ENCODE peak calls at places on chromosomes 12 and 14, in seven cellular contexts. R, S, F, T, Q, J and L are unnamed samples.

GRCh38 chr14:24274101-24274543 is 2.7 kb upstream of the RABGGTA start:
- DNase-seq in J (no peak), Q (no peak), R (no peak), S (no peak), F (peak), T (peak), L (no peak)

GRCh38 chr14:21104448-21105060 is 3.7 kb downstream of the TMEM253 start:
- DNase-seq in T (peak), F (peak), R (peak), S (peak), J (peak), Q (peak), L (peak)

GRCh38 chr12:25518512-25518911 is 34.6 kb downstream of the LMNTD1 start:
- DNase-seq in J (no peak), Q (no peak), R (no peak), T (no peak), S (no peak), F (peak), L (peak)

GRCh38 chr12:103783744-103784664 is 57.0 kb downstream of the NT5DC3 start:
- DNase-seq in R (no peak), S (no peak), F (no peak), T (no peak), Q (no peak), J (no peak), L (no peak)

GRCh38 chr12:26198742-26199141 is 3.4 kb downstream of the SSPN start:
- DNase-seq in S (peak), F (peak), J (no peak), R (peak), Q (peak), T (no peak), L (peak)

GRCh38 chr14:61476105-61476736 is 154.8 kb downstream of the PRKCH start:
- DNase-seq in F (no peak), R (no peak), Q (no peak), T (no peak), S (no peak), J (no peak), L (no peak)

GRCh38 chr14:68627868-68628604 is 164.8 kb downstream of the ZFP36L1 start:
- DNase-seq in F (no peak), S (peak), J (no peak), Q (peak), T (peak), R (no peak), L (no peak)

GRCh38 chr14:104730504-104730903 is 6.5 kb downstream of the ADSS1 start:
- DNase-seq in F (no peak), S (no peak), Q (no peak), J (no peak), T (no peak), R (no peak), L (no peak)

GRCh38 chr14:69818760-69819191 is 21.7 kb upstream of the SLC10A1 start:
- DNase-seq in Q (no peak), R (peak), F (peak), J (peak), S (no peak), T (peak), L (peak)

GRCh38 chr12:62640910-62641448 is 174.4 kb downstream of the MON2 start:
- DNase-seq in T (no peak), Q (no peak), S (no peak), F (peak), J (peak), R (peak), L (peak)

GRCh38 chr14:91223028-91223783 is 21.3 kb downstream of the GPR68 start:
- DNase-seq in F (no peak), J (no peak), S (no peak), R (no peak), Q (no peak), T (no peak), L (no peak)

GRCh38 chr12:53564276-53564675 is 57.0 kb upstream of the NPFF start:
- DNase-seq in Q (no peak), F (no peak), S (no peak), T (no peak), R (no peak), J (no peak), L (no peak)

GRCh38 chr14:99604766-99605298 is 825 bp upstream of the CCDC85C start:
- DNase-seq in S (no peak), T (peak), F (peak), Q (no peak), R (peak), J (peak), L (no peak)

GRCh38 chr12:27607611-27608010 is 83.6 kb downstream of the PPFIBP1 start:
- DNase-seq in R (no peak), T (no peak), F (no peak), S (no peak), J (no peak), Q (no peak), L (no peak)

GRCh38 chr14:64089920-64090319 is 204.3 kb downstream of the ESR2 start:
- DNase-seq in S (no peak), R (peak), J (no peak), Q (no peak), F (peak), T (peak), L (peak)

GRCh38 chr14:83184531-83184930 is 1650.9 kb upstream of the SEL1L start:
- DNase-seq in T (no peak), F (no peak), S (no peak), Q (no peak), J (no peak), R (no peak), L (no peak)

GRCh38 chr14:20973501-20973900 is 16.3 kb upstream of the METTL17 start:
- DNase-seq in T (no peak), Q (no peak), F (no peak), J (no peak), R (no peak), S (no peak), L (no peak)

GRCh38 chr14:21891921-21892320 is 218.3 kb upstream of the OR4E1 start:
- DNase-seq in R (no peak), T (no peak), Q (no peak), S (no peak), F (no peak), J (no peak), L (no peak)

GRCh38 chr12:109833307-109834189 is at the start of gene TRPV4:
- DNase-seq in Q (peak), F (peak), S (no peak), J (no peak), R (peak), T (peak), L (peak)
- H3K4me3 ChIP-seq in Q (peak), F (peak), S (peak), J (no peak), R (peak), T (peak), L (peak)

GRCh38 chr12:102551186-102551585 is 70.8 kb upstream of the IGF1 start:
- DNase-seq in Q (no peak), R (no peak), S (no peak), F (no peak), J (no peak), T (no peak), L (no peak)
- TF ChIP-seq CTCF in Q (no peak), R (no peak), S (no peak), F (no peak), J (no peak), T (no peak), L (no peak)

GRCh38 chr14:59280961-59281360 is 92.5 kb downstream of the DAAM1 start:
- DNase-seq in J (no peak), Q (no peak), T (no peak), F (no peak), R (no peak), S (no peak), L (no peak)
- H3K4me3 ChIP-seq in J (no peak), Q (no peak), T (no peak), F (no peak), R (no peak), S (no peak), L (no peak)

GRCh38 chr12:114186241-114187002 is 219.5 kb downstream of the TBX5 start:
- DNase-seq in F (no peak), J (no peak), Q (no peak), T (peak), S (no peak), R (no peak), L (no peak)
- TF ChIP-seq CTCF in F (no peak), J (no peak), Q (no peak), T (no peak), S (no peak), R (no peak), L (no peak)

GRCh38 chr12:57543666-57544065 is 3.3 kb downstream of the DCTN2 start:
- DNase-seq in S (no peak), F (peak), J (no peak), Q (no peak), T (no peak), R (no peak), L (peak)

GRCh38 chr12:57536597-57536942 is 10.4 kb downstream of the DCTN2 start:
- DNase-seq in T (no peak), J (no peak), F (no peak), R (no peak), Q (no peak), S (no peak), L (no peak)

GRCh38 chr12:57541717-57542116 is 5.3 kb downstream of the DCTN2 start:
- DNase-seq in T (no peak), S (no peak), Q (no peak), J (no peak), F (no peak), R (no peak), L (no peak)

GRCh38 chr12:57539134-57539768 is 7.7 kb downstream of the DCTN2 start:
- DNase-seq in S (no peak), J (no peak), F (no peak), T (no peak), Q (no peak), R (no peak), L (no peak)

DNA sequence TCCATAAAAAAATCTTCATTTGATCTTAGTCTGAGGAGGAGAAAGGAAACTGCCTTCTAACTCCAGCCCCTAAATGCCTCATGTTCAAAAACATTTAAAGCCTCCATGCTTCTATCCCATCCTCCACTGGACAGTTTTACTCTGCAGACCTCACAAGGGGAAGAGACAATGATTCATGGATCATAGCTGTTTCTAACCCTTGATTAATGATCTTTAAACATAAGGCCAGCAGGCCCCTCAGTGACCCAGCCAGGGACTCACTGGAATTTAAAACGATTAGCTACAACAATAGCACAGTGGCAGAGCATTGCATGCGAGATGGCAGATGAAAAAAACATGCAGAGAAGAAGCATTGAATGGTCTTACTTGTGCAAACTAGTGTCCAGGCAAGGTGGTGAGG is 6.0 kb downstream of the DCTN2 start:
- DNase-seq in S (no peak), T (no peak), F (no peak), J (no peak), Q (no peak), R (no peak), L (no peak)
- H3K4me3 ChIP-seq in S (no peak), T (no peak), F (no peak), J (no peak), Q (no peak), R (no peak), L (no peak)

GRCh38 chr12:30823140-30823669 is 68.5 kb upstream of the CAPRIN2 start:
- DNase-seq in R (no peak), S (no peak), Q (peak), T (peak), F (no peak), J (peak), L (no peak)

GRCh38 chr12:30824311-30824710 is 69.6 kb upstream of the CAPRIN2 start:
- DNase-seq in J (no peak), R (no peak), S (no peak), T (no peak), F (no peak), Q (no peak), L (no peak)

GRCh38 chr12:30822385-30823139 is 67.8 kb upstream of the CAPRIN2 start:
- DNase-seq in S (peak), R (peak), J (peak), F (peak), T (peak), Q (peak), L (peak)

GRCh38 chr12:30825341-30825740 is 70.6 kb upstream of the CAPRIN2 start:
- DNase-seq in F (no peak), Q (no peak), J (no peak), R (no peak), S (no peak), T (no peak), L (no peak)

GRCh38 chr12:30823764-30824163 is 69.0 kb upstream of the CAPRIN2 start:
- DNase-seq in R (no peak), J (no peak), S (no peak), T (peak), F (no peak), Q (no peak), L (no peak)
- TF ChIP-seq CTCF in R (no peak), J (no peak), S (no peak), T (no peak), F (no peak), Q (no peak), L (no peak)